ENCODE peak calls at places on chromosomes 16 and 17, in six cellular contexts. Q is suprapubic skin, Y is GM12878, L is lower lobe of right lung, J is tibial artery, A is GM23248. S is an unnamed sample.

GRCh38 chr17:29718446-29719039 is 95.8 kb upstream of the CORO6 start:
- DNase-seq in Q (no peak), Y (no peak), L (no peak), J (no peak), A (no peak), S (no peak)

GRCh38 chr17:74305865-74306654 is 20.0 kb upstream of the KIF19 start:
- DNase-seq in Q (no peak), Y (no peak), L (no peak), J (no peak), A (peak), S (peak)

GRCh38 chr17:83155128-83156081 is 76.0 kb downstream of the METRNL start:
- DNase-seq in Q (no peak), Y (no peak), L (no peak), J (peak), A (peak), S (no peak)

GRCh38 chr16:586645-587590 is 2.9 kb upstream of the RAB40C start:
- DNase-seq in Q (no peak), Y (no peak), L (peak), J (no peak), A (peak), S (no peak)

GRCh38 chr17:8673621-8674020 is 43.1 kb upstream of the MYH10 start:
- DNase-seq in Q (no peak), Y (no peak), L (no peak), J (no peak), A (peak), S (no peak)

GRCh38 chr17:9937901-9938300 is 32.8 kb upstream of the RCVRN start:
- DNase-seq in Q (no peak), Y (no peak), L (no peak), J (no peak), A (no peak), S (no peak)

GRCh38 chr17:41178341-41178740 is 320 bp upstream of the KRTAP4-2 start:
- DNase-seq in Q (no peak), Y (no peak), L (no peak), J (no peak), A (peak), S (no peak)

GRCh38 chr16:81094771-81095251 is 1.4 kb downstream of the GCSH start:
- DNase-seq in Q (no peak), Y (no peak), L (no peak), J (no peak), A (peak), S (no peak)

GRCh38 chr17:44170135-44170498 is 387 bp upstream of the ASB16 start:
- DNase-seq in Q (no peak), Y (no peak), L (no peak), J (no peak), A (no peak), S (no peak)

GRCh38 chr17:48637323-48638260 is 11.4 kb upstream of the HOXB9 start:
- DNase-seq in Q (no peak), Y (no peak), L (no peak), J (no peak), A (peak), S (no peak)

GRCh38 chr17:55116440-55116914 is 147.9 kb downstream of the STXBP4 start:
- DNase-seq in Q (no peak), Y (no peak), L (no peak), J (no peak), A (no peak), S (no peak)

GRCh38 chr17:31371511-31372097 is 19.9 kb upstream of the RAB11FIP4 start:
- DNase-seq in Q (no peak), Y (no peak), L (no peak), J (no peak), A (peak), S (no peak)

GRCh38 chr17:66957951-66958579 is 6.4 kb upstream of the CACNG4 start:
- DNase-seq in Q (no peak), Y (no peak), L (no peak), J (no peak), A (no peak), S (no peak)

GRCh38 chr17:64087252-64088005 is 42.5 kb downstream of the ERN1 start:
- DNase-seq in Q (no peak), Y (no peak), L (no peak), J (no peak), A (no peak), S (no peak)

GRCh38 chr16:48276102-48276501 is 28.8 kb upstream of the ABCC11 start:
- DNase-seq in Q (no peak), Y (no peak), L (no peak), J (no peak), A (no peak), S (no peak)

GRCh38 chr16:79838860-79839259 is 238.3 kb upstream of the MAF start:
- DNase-seq in Q (no peak), Y (no peak), L (no peak), J (no peak), A (peak), S (no peak)

GRCh38 chr16:87968541-87968940 is 17.3 kb downstream of the BANP start:
- DNase-seq in Q (no peak), Y (no peak), L (no peak), J (no peak), A (peak), S (no peak)

GRCh38 chr17:65011047-65011446 is 45.5 kb downstream of the GNA13 start:
- DNase-seq in Q (no peak), Y (no peak), L (no peak), J (no peak), A (no peak), S (no peak)

GRCh38 chr17:850828-851759 is 68.9 kb downstream of the MRM3 start:
- DNase-seq in Q (no peak), Y (no peak), L (no peak), J (peak), A (peak), S (no peak)

GRCh38 chr17:4318186-4318585 is 48.3 kb downstream of the UBE2G1 start:
- DNase-seq in Q (no peak), Y (no peak), L (no peak), J (no peak), A (no peak), S (no peak)

GRCh38 chr16:8708546-8708945 is 34.1 kb downstream of the ABAT start:
- DNase-seq in Q (no peak), Y (no peak), L (no peak), J (no peak), A (no peak), S (no peak)

GRCh38 chr17:73973881-73974409 is 229.5 kb upstream of the RPL38 start:
- DNase-seq in Q (no peak), Y (no peak), L (no peak), J (peak), A (no peak), S (no peak)

GRCh38 chr16:77961811-77962210 is 60.5 kb upstream of the CLEC3A start:
- DNase-seq in Q (no peak), Y (no peak), L (no peak), J (no peak), A (peak), S (no peak)

GRCh38 chr17:66425751-66426396 is 123.5 kb downstream of the PRKCA start:
- DNase-seq in Q (no peak), Y (no peak), L (no peak), J (no peak), A (no peak), S (no peak)

GRCh38 chr17:60573139-60573975 is 26.6 kb upstream of the PPM1D start:
- DNase-seq in Q (no peak), Y (no peak), L (no peak), J (no peak), A (peak), S (no peak)

GRCh38 chr17:20313306-20313705 is 154.0 kb downstream of the LGALS9B start:
- DNase-seq in Q (no peak), Y (no peak), L (no peak), J (no peak), A (no peak), S (no peak)

GRCh38 chr17:68248199-68248825 is 469 bp downstream of the AMZ2 start:
- DNase-seq in Q (no peak), Y (no peak), L (no peak), J (peak), A (peak), S (peak)

GRCh38 chr16:29678691-29679267 is at the start of gene QPRT:
- DNase-seq in Q (no peak), Y (no peak), L (no peak), J (no peak), A (no peak), S (no peak)

GRCh38 chr17:58254803-58255202 is 16.4 kb downstream of the LPO start:
- DNase-seq in Q (peak), Y (no peak), L (no peak), J (no peak), A (no peak), S (no peak)

GRCh38 chr17:12632785-12633184 is 32.9 kb upstream of the MYOCD start:
- DNase-seq in Q (no peak), Y (no peak), L (no peak), J (no peak), A (no peak), S (no peak)

GRCh38 chr16:3152273-3153076 is 17.6 kb downstream of the ZNF213 start:
- DNase-seq in Q (peak), Y (peak), L (peak), J (peak), A (peak), S (peak)

GRCh38 chr17:76550712-76551615 is 11.1 kb downstream of the PRCD start:
- DNase-seq in Q (no peak), Y (no peak), L (no peak), J (no peak), A (peak), S (no peak)

GRCh38 chr17:39738568-39738901 is 797 bp downstream of the GRB7 start:
- DNase-seq in Q (no peak), Y (no peak), L (no peak), J (no peak), A (no peak), S (no peak)
- H3K27ac ChIP-seq in Q (peak), Y (no peak), L (peak), J (no peak), A (no peak), S (no peak)

GRCh38 chr17:78736526-78737079 is 45.5 kb downstream of the CYTH1 start:
- DNase-seq in Q (peak), Y (no peak), L (peak), J (peak), A (no peak), S (no peak)

GRCh38 chr17:78738245-78738644 is 43.8 kb downstream of the CYTH1 start:
- DNase-seq in Q (no peak), Y (no peak), L (no peak), J (no peak), A (no peak), S (no peak)

GRCh38 chr17:78735832-78736525 is 46.1 kb downstream of the CYTH1 start:
- DNase-seq in Q (no peak), Y (no peak), L (no peak), J (no peak), A (peak), S (no peak)

GRCh38 chr17:78738698-78739097 is 43.4 kb downstream of the CYTH1 start:
- DNase-seq in Q (no peak), Y (no peak), L (no peak), J (no peak), A (no peak), S (no peak)

DNA sequence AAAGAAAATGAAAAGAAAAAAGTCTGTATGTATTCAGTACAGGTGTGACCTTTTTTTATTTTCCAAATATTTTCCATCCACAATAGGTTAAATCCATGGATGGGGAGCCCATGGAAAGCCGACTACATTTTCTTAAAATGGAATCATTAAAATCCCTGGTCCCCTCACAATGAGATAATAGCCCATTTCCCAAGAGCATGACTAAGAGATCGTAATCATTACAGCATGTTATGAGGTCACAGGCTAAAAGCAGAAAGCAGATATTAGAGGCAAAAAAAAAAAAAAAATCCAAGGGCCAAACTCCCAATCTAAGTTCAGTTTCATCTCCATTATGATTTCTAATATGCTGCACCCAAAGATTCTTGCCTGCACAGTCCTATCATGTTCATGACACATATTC is 44.7 kb downstream of the CYTH1 start:
- DNase-seq in Q (no peak), Y (no peak), L (no peak), J (no peak), A (peak), S (no peak)
- H3K27ac ChIP-seq in Q (peak), Y (peak), L (peak), J (peak), A (peak), S (no peak)

GRCh38 chr16:66266436-66267286 is 99.8 kb upstream of the CDH5 start:
- DNase-seq in Q (peak), Y (no peak), L (peak), J (peak), A (peak), S (no peak)
- H3K27ac ChIP-seq in Q (peak), Y (no peak), L (peak), J (peak), A (peak), S (no peak)

GRCh38 chr16:84897911-84898377 is 78.2 kb downstream of the CRISPLD2 start:
- DNase-seq in Q (no peak), Y (no peak), L (no peak), J (no peak), A (no peak), S (no peak)

GRCh38 chr16:84896847-84897246 is 77.1 kb downstream of the CRISPLD2 start:
- DNase-seq in Q (no peak), Y (no peak), L (no peak), J (no peak), A (no peak), S (no peak)

GRCh38 chr16:84899414-84899813 is 79.6 kb downstream of the CRISPLD2 start:
- DNase-seq in Q (no peak), Y (no peak), L (no peak), J (no peak), A (no peak), S (no peak)

GRCh38 chr16:84895016-84895415 is 75.2 kb downstream of the CRISPLD2 start:
- DNase-seq in Q (no peak), Y (no peak), L (no peak), J (no peak), A (no peak), S (no peak)

DNA sequence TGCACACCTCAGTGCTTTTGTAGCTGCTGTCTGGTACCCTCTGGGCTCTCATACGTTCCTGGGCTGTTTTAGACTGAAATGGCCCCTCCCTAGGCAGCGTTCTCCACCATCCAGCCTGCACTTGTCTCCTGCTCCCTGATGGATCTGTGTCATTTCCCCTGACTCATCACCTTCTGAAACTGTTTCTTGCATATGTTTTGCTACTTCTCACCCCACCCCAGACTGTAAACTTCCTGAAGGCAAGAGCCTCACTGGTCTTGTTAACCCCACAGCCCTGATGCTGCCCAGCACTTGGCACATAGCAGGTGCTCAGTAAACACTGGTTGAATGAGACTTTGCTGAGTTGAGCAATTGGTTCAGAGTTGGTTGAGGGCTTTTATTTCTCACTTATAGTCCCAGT is 78.7 kb downstream of the CRISPLD2 start:
- DNase-seq in Q (no peak), Y (no peak), L (no peak), J (no peak), A (peak), S (no peak)
- H3K27ac ChIP-seq in Q (peak), Y (no peak), L (peak), J (no peak), A (no peak), S (no peak)

DNA sequence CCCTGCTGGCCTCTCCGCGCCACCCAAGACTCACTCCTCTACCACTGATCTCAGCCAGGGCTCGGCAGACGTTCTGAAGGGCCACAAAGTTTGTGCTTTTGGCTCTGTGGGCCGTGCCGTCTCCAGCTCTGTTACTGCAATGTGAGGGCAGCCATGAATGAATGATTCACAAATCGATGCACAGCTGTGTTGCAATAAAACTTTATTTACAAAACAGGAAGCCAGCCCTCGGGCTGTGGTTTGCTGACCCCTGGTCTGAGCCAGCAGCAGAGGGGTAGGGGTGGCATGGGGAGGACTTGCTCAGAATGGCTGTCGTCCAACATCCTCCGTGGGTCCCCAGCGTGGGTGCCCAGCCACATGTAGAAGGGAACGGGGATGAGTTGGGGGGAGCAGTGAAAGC is 63.0 kb upstream of the PVALEF start:
- DNase-seq in Q (no peak), Y (no peak), L (no peak), J (no peak), A (no peak), S (no peak)
- H3K27ac ChIP-seq in Q (no peak), Y (no peak), L (no peak), J (no peak), A (no peak), S (no peak)

DNA sequence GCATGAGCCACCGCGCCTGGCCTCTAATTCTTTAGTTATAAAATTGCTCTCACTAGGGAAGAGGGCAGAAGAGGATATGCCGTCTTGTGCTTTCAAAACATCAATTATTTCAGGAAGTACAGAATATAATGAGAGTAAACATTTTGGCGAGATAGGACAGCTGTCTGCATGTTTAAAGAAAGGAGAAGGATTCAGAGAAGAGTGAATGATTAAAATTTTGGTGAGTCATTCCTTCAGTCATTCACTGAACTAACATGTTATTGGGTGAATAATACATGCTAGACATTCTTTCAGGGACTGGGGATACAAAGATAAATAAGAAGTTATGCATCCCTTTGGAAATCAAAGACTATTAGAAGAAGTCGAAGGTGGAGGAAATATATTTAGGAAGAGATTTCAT is 590.3 kb upstream of the GOT2 start:
- DNase-seq in Q (no peak), Y (no peak), L (no peak), J (no peak), A (no peak), S (no peak)
- H3K27ac ChIP-seq in Q (no peak), Y (no peak), L (no peak), J (no peak), A (no peak), S (no peak)